ENCODE peak calls at places on chromosomes 1 and 21, in six cellular contexts. P, S, Y, O, I and H are unnamed samples.

GRCh38 chr1:21381354-21381753 is 58.6 kb upstream of the NBPF3 start:
- DNase-seq in I (no peak), O (no peak), Y (no peak), S (no peak), P (no peak), H (no peak)

GRCh38 chr1:177355575-177355974 is 184.8 kb downstream of the BRINP2 start:
- DNase-seq in S (peak; percentile 2), I (no peak), P (peak; percentile 47), O (peak; percentile 40), Y (no peak), H (no peak)

GRCh38 chr1:204072951-204073836 is at the start of gene SOX13:
- DNase-seq in I (peak; percentile 89), Y (peak; percentile 46), S (peak; percentile 81), O (peak; percentile 93), P (peak; percentile 76), H (peak; percentile 90)

GRCh38 chr1:12384836-12385456 is 155.1 kb downstream of the VPS13D start:
- DNase-seq in I (no peak), O (no peak), S (no peak), Y (no peak), P (no peak), H (no peak)

GRCh38 chr1:92961131-92961895 is at the start of gene DIPK1A:
- DNase-seq in S (peak; percentile 75), O (peak; percentile 89), I (peak; percentile 69), Y (peak; percentile 29), P (peak; percentile 56), H (peak; percentile 68)

GRCh38 chr1:52892424-52892823 is 29.1 kb downstream of the ECHDC2 start:
- DNase-seq in S (no peak), O (no peak), I (no peak), P (no peak), Y (no peak), H (no peak)

GRCh38 chr1:7524681-7525340 is 246.3 kb upstream of the VAMP3 start:
- DNase-seq in I (no peak), O (no peak), S (no peak), Y (no peak), P (no peak), H (no peak)

GRCh38 chr1:116411784-116412479 is 38.9 kb downstream of the ATP1A1 start:
- DNase-seq in O (peak; percentile 33), Y (no peak), P (peak; percentile 79), S (no peak), I (no peak), H (peak; percentile 49)

GRCh38 chr1:247173431-247173830 is 1.6 kb upstream of the ZNF124 start:
- DNase-seq in I (no peak), Y (no peak), O (no peak), P (no peak), S (no peak), H (no peak)

GRCh38 chr1:238955934-238956333 is 430.4 kb upstream of the CHRM3 start:
- DNase-seq in O (no peak), I (no peak), S (no peak), Y (no peak), P (no peak), H (no peak)

GRCh38 chr1:24955161-24955560 is 25.1 kb upstream of the RUNX3 start:
- DNase-seq in P (peak; percentile 98), I (peak; percentile 44), Y (no peak), S (no peak), O (peak; percentile 57), H (no peak)

GRCh38 chr1:115107501-115108260 is 18.4 kb upstream of the TSPAN2 start:
- DNase-seq in O (peak; percentile 48), I (no peak), Y (no peak), P (no peak), S (no peak), H (peak; percentile 76)

GRCh38 chr1:183248989-183249691 is 63.1 kb downstream of the LAMC2 start:
- DNase-seq in Y (no peak), I (no peak), S (no peak), O (no peak), P (no peak), H (no peak)

GRCh38 chr1:152112101-152112884 is 3.0 kb downstream of the TCHH start:
- DNase-seq in Y (no peak), O (no peak), S (no peak), I (no peak), P (no peak), H (peak; percentile 6)

GRCh38 chr1:76336951-76337371 is 262.4 kb downstream of the ST6GALNAC3 start:
- DNase-seq in I (no peak), Y (no peak), S (no peak), P (peak; percentile 37), O (peak; percentile 92), H (peak; percentile 95)

GRCh38 chr1:17098440-17099317 is 20.6 kb downstream of the PADI2 start:
- DNase-seq in P (no peak), S (no peak), I (no peak), Y (no peak), O (peak; percentile 38), H (peak; percentile 31)

GRCh38 chr1:11860586-11860985 is 1.8 kb upstream of the NPPB start:
- DNase-seq in S (no peak), Y (no peak), O (no peak), P (no peak), I (no peak), H (no peak)

GRCh38 chr1:203378529-203379271 is 27.8 kb upstream of the FMOD start:
- DNase-seq in O (peak; percentile 36), S (no peak), P (no peak), Y (no peak), I (no peak), H (no peak)

GRCh38 chr1:211420845-211421454 is 71.0 kb downstream of the RD3 start:
- DNase-seq in S (no peak), O (no peak), I (peak; percentile 13), Y (no peak), P (no peak), H (peak; percentile 62)

GRCh38 chr1:156844102-156844501 is 14.8 kb downstream of the INSRR start:
- DNase-seq in I (no peak), P (no peak), S (no peak), O (no peak), Y (no peak), H (no peak)

GRCh38 chr1:172399369-172400072 is 21.0 kb upstream of the C1orf105 start:
- DNase-seq in Y (no peak), O (peak; percentile 90), I (peak; percentile 37), S (peak; percentile 68), P (peak; percentile 91), H (peak; percentile 93)

GRCh38 chr21:25501996-25502665 is 105.2 kb downstream of the MRPL39 start:
- DNase-seq in P (peak; percentile 37), O (no peak), Y (no peak), I (no peak), S (no peak), H (no peak)

GRCh38 chr1:32263744-32264143 is 12.7 kb downstream of the LCK start:
- DNase-seq in P (no peak), S (no peak), Y (no peak), O (no peak), I (no peak), H (no peak)

GRCh38 chr1:229671310-229671709 is 45.3 kb downstream of the URB2 start:
- DNase-seq in Y (no peak), S (no peak), O (no peak), P (no peak), I (no peak), H (no peak)

GRCh38 chr1:199550384-199551067 is 477.0 kb upstream of the NR5A2 start:
- DNase-seq in Y (no peak), I (peak; percentile 11), O (no peak), P (no peak), S (no peak), H (peak; percentile 20)

GRCh38 chr1:203084588-203085527 is 954 bp downstream of the MYOG start:
- DNase-seq in O (no peak), S (no peak), I (no peak), P (no peak), Y (no peak), H (no peak)